ENCODE peak calls at places on chromosomes 3 and 15, in five cellular contexts. S, U, H, B and G are unnamed samples.

GRCh38 chr3:18853269-18853668 is 295.0 kb upstream of the KCNH8 start:
- DNase-seq in B (no peak), U (no peak), H (no peak), S (no peak), G (no peak)

GRCh38 chr3:72310028-72310987 is 525.4 kb upstream of the PROK2 start:
- DNase-seq in B (peak; percentile 16), H (peak; percentile 85), S (peak; percentile 32), U (peak; percentile 40), G (no peak)

GRCh38 chr3:72336114-72336651 is 512.1 kb downstream of the SHQ1 start:
- DNase-seq in S (no peak), H (no peak), U (no peak), B (no peak), G (no peak)

GRCh38 chr3:132380979-132381944 is 36.0 kb upstream of the DNAJC13 start:
- DNase-seq in B (no peak), H (no peak), S (no peak), U (no peak), G (no peak)

GRCh38 chr3:192188218-192188835 is 539.0 kb downstream of the FGF12 start:
- DNase-seq in S (peak; percentile 34), U (peak; percentile 55), H (peak; percentile 4), B (peak; percentile 33), G (peak; percentile 51)

GRCh38 chr15:40471778-40472130 is 970 bp downstream of the CHST14 start:
- DNase-seq in H (peak; percentile 10), S (no peak), B (peak; percentile 32), U (no peak), G (no peak)

GRCh38 chr3:185658504-185658912 is 72.4 kb downstream of the SENP2 start:
- DNase-seq in U (no peak), B (peak; percentile 14), S (no peak), H (peak; percentile 99), G (peak; percentile 13)

GRCh38 chr15:81347910-81348309 is 24.0 kb upstream of the STARD5 start:
- DNase-seq in S (no peak), U (no peak), B (no peak), H (no peak), G (no peak)

GRCh38 chr15:41115088-41115651 is 910 bp downstream of the INO80 start:
- DNase-seq in H (peak; percentile 35), B (peak; percentile 58), U (no peak), S (peak; percentile 18), G (peak; percentile 30)

GRCh38 chr15:30872341-30872748 is 31.4 kb upstream of the FAN1 start:
- DNase-seq in B (no peak), H (peak; percentile 61), S (no peak), U (no peak), G (no peak)

GRCh38 chr15:101045236-101045646 is 126.1 kb downstream of the LRRK1 start:
- DNase-seq in S (no peak), H (peak; percentile 47), U (no peak), B (no peak), G (no peak)

GRCh38 chr15:29522373-29523276 is 253.0 kb upstream of the NSMCE3 start:
- DNase-seq in U (no peak), B (no peak), H (no peak), S (no peak), G (peak; percentile 64)
- TF ChIP-seq BHLHE40 in U (no peak), B (no peak), H (no peak), S (no peak), G (no peak)

GRCh38 chr15:58908550-58909309 is 24.7 kb downstream of the SLTM start:
- DNase-seq in U (no peak), H (no peak), S (no peak), B (no peak), G (no peak)

GRCh38 chr15:58900628-58901027 is 32.9 kb downstream of the SLTM start:
- DNase-seq in U (no peak), H (no peak), B (no peak), S (no peak), G (no peak)

GRCh38 chr15:58898150-58898680 is 35.3 kb downstream of the SLTM start:
- DNase-seq in S (no peak), H (no peak), U (no peak), B (no peak), G (no peak)

DNA sequence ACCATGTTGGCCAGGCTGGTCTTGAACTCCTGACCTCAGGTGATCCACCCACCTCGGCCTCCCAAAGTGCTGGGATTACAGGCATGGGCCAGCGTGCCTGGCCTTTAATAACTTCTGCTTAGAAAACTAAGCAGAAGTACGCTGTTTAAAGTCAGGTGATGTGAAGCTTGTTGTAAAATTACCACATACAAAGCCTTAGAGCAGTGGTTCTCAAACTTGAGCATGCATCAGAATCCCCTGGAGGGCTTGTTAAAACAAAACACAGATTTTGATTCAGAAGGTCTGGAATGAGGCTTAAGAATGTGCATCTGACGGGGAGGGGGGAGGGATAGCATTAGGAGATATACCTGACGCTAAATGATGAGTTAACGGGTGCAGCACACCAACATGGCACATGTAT is 30.2 kb downstream of the SLTM start:
- DNase-seq in B (no peak), H (peak; percentile 13), S (no peak), U (no peak), G (no peak)
- TF ChIP-seq BHLHE40 in B (no peak), H (no peak), S (no peak), U (no peak), G (no peak)

GRCh38 chr15:96285306-96285705 is 45.2 kb upstream of the NR2F2 start:
- DNase-seq in H (peak; percentile 99), B (no peak), S (no peak), U (peak; percentile 59), G (no peak)

GRCh38 chr15:96290679-96291078 is 39.8 kb upstream of the NR2F2 start:
- DNase-seq in H (no peak), U (peak; percentile 76), B (no peak), S (no peak), G (no peak)

DNA sequence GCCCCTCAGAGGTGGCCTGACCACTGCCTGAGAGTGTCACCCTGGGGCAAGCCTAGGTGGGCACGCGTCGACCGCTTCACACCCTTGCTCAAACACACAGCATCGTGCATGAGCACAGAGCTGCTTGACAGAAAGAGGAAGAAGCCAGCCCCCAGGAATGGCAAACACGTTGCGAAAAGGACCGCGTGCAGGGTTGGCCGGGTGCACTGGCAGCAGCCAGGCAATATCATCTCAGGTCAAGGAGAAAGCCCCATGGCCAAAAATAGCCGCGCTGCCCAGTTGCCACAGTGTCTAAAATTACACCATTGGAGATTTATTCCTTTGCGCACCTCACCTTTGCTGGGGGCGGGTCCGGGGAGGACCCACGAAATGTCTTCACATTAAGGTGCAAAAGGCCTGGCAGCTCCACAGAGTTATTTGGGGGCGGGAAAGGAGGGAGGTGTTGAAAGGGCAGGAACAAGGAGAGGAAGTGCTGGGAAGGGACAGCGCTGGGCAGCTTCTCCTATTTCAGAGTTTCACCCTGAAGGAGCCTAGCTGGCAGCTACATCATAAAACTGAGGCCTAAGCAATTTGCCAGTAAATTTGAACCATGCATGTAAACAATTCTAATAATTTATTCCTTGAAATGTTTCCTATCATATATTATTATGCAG is 44.7 kb upstream of the NR2F2 start:
- DNase-seq in S (no peak), U (no peak), H (no peak), B (no peak), G (no peak)
- TF ChIP-seq BHLHE40 in S (no peak), U (no peak), H (no peak), B (no peak), G (no peak)

GRCh38 chr15:58223432-58223831 is 85.3 kb downstream of the AQP9 start:
- DNase-seq in U (no peak), H (no peak), S (no peak), B (no peak), G (no peak)

GRCh38 chr15:58222698-58223097 is 84.5 kb downstream of the AQP9 start:
- DNase-seq in U (peak; percentile 35), B (no peak), H (peak; percentile 37), S (no peak), G (no peak)

GRCh38 chr15:58224068-58224467 is 85.9 kb downstream of the AQP9 start:
- DNase-seq in U (no peak), B (no peak), S (no peak), H (no peak), G (no peak)

GRCh38 chr15:58221591-58222241 is 83.5 kb downstream of the AQP9 start:
- DNase-seq in H (peak; percentile 21), U (peak; percentile 73), S (peak; percentile 30), B (peak; percentile 27), G (peak; percentile 72)
- TF ChIP-seq BHLHE40 in H (no peak), U (no peak), S (no peak), B (no peak), G (no peak)

DNA sequence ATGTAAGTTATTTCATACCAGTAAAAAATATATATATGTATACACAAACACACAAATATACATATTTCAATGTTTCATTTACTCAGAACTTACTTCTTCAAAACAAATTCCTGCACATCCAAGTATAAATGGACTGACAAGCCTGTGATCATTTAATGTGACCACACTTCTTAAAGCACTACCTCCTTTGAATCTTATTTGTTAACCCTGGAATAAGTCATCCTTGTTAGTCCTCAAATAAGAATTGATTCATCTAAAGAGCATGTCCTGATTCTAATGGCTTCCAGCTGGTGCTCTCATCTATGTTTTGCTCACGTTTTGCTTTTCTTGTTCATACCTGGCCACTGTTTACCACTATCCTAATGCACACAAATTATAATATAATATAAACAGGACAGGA is 103.9 kb upstream of the UBP1 start:
- DNase-seq in S (no peak), B (no peak), H (peak; percentile 37), U (no peak), G (no peak)
- TF ChIP-seq BHLHE40 in S (no peak), B (no peak), H (no peak), U (no peak), G (no peak)

GRCh38 chr3:138328341-138328740 is 1.3 kb downstream of the NME9 start:
- DNase-seq in H (peak; percentile 12), B (no peak), U (peak; percentile 27), S (no peak), G (peak; percentile 11)

GRCh38 chr3:138325990-138326389 is 3.7 kb downstream of the NME9 start:
- DNase-seq in S (no peak), H (no peak), B (no peak), U (no peak), G (no peak)

GRCh38 chr3:138327831-138328230 is 1.8 kb downstream of the NME9 start:
- DNase-seq in S (no peak), B (no peak), H (no peak), U (no peak), G (no peak)

GRCh38 chr3:138326866-138327595 is 2.6 kb downstream of the NME9 start:
- DNase-seq in B (no peak), U (no peak), S (no peak), H (no peak), G (no peak)

GRCh38 chr3:138323971-138324370 is 5.7 kb downstream of the NME9 start:
- DNase-seq in H (no peak), S (no peak), B (no peak), U (no peak), G (no peak)
- TF ChIP-seq BHLHE40 in H (no peak), S (no peak), B (no peak), U (no peak), G (no peak)

DNA sequence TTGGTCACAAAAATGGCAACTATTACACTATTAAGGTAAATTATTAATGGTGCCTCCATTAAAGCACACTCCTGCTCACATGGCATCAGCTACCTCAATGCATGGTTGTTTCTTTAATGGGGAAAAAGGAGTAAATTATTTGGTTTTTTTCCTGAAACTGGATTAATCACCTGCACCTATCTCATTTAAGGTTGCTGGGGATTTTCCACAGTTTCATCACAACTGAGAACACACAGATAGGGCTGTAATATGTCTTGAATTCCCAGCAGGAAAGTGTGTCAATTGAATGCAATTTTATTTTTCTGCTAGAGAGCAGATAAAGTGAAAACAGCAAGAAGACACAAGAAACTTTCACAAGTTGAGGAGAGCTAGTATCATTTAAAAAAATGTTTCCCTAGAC is 36.4 kb downstream of the RFTN1 start:
- DNase-seq in B (no peak), H (peak; percentile 57), S (no peak), U (no peak), G (no peak)
- TF ChIP-seq BHLHE40 in B (no peak), H (no peak), S (no peak), U (no peak), G (no peak)